ENCODE peak calls at places on chromosomes 2 and 18, in four cellular contexts. One of them, this sample, is unnamed.

GRCh38 chr2:235577404-235578330 is 83.8 kb downstream of the AGAP1 start:
- DNase-seq in tibial artery: no peak
- DNase-seq in lower leg skin: no peak
- DNase-seq in cardiac muscle cell: no peak
- DNase-seq in this sample: no peak

GRCh38 chr2:43898958-43899346 is 60.2 kb downstream of the ABCG8 start:
- DNase-seq in cardiac muscle cell: no peak
- DNase-seq in lower leg skin: no peak
- DNase-seq in tibial artery: no peak
- DNase-seq in this sample: no peak

GRCh38 chr18:77132369-77133050 is at the start of gene MBP:
- DNase-seq in tibial artery: no peak
- DNase-seq in cardiac muscle cell: peak
- DNase-seq in lower leg skin: peak
- DNase-seq in this sample: no peak

GRCh38 chr2:189698020-189698887 is 23.8 kb downstream of the ANKAR start:
- DNase-seq in cardiac muscle cell: peak
- DNase-seq in lower leg skin: peak
- DNase-seq in tibial artery: peak
- DNase-seq in this sample: no peak

GRCh38 chr2:232386740-232387450 is 8.3 kb downstream of the ALPP start:
- DNase-seq in cardiac muscle cell: peak
- DNase-seq in lower leg skin: no peak
- DNase-seq in tibial artery: no peak
- DNase-seq in this sample: no peak

GRCh38 chr2:20196053-20196880 is 28.7 kb downstream of the SDC1 start:
- DNase-seq in tibial artery: no peak
- DNase-seq in lower leg skin: no peak
- DNase-seq in cardiac muscle cell: no peak
- DNase-seq in this sample: no peak

GRCh38 chr2:9191044-9191481 is 15.5 kb upstream of the ASAP2 start:
- DNase-seq in tibial artery: peak
- DNase-seq in lower leg skin: peak
- DNase-seq in cardiac muscle cell: peak
- DNase-seq in this sample: no peak

GRCh38 chr2:168584934-168585333 is 128.9 kb downstream of the CERS6 start:
- DNase-seq in cardiac muscle cell: no peak
- DNase-seq in tibial artery: no peak
- DNase-seq in lower leg skin: no peak
- DNase-seq in this sample: no peak

GRCh38 chr2:241666627-241667400 is 19.8 kb downstream of the DTYMK start:
- DNase-seq in lower leg skin: no peak
- DNase-seq in cardiac muscle cell: peak
- DNase-seq in tibial artery: no peak
- DNase-seq in this sample: no peak

GRCh38 chr18:23924813-23925212 is 89.7 kb upstream of the TTC39C start:
- DNase-seq in tibial artery: no peak
- DNase-seq in lower leg skin: no peak
- DNase-seq in cardiac muscle cell: no peak
- DNase-seq in this sample: no peak

GRCh38 chr2:196598846-196599245 is 40.7 kb upstream of the CCDC150 start:
- DNase-seq in tibial artery: no peak
- DNase-seq in cardiac muscle cell: no peak
- DNase-seq in lower leg skin: no peak
- DNase-seq in this sample: no peak

GRCh38 chr2:95292623-95293260 is 4.4 kb upstream of the KCNIP3 start:
- DNase-seq in cardiac muscle cell: no peak
- DNase-seq in lower leg skin: no peak
- DNase-seq in tibial artery: no peak
- DNase-seq in this sample: no peak

GRCh38 chr2:121999273-121999672 is 243.8 kb downstream of the TSN start:
- DNase-seq in tibial artery: no peak
- DNase-seq in lower leg skin: no peak
- DNase-seq in cardiac muscle cell: no peak
- DNase-seq in this sample: no peak

GRCh38 chr18:36217348-36217747 is 30.1 kb downstream of the MOCOS start:
- DNase-seq in lower leg skin: no peak
- DNase-seq in tibial artery: no peak
- DNase-seq in cardiac muscle cell: no peak
- DNase-seq in this sample: no peak

GRCh38 chr18:50158866-50159653 is 35.9 kb downstream of the MYO5B start:
- DNase-seq in lower leg skin: no peak
- DNase-seq in tibial artery: no peak
- DNase-seq in cardiac muscle cell: no peak
- DNase-seq in this sample: no peak

GRCh38 chr2:176653856-176654443 is 384.7 kb downstream of the MTX2 start:
- DNase-seq in tibial artery: peak
- DNase-seq in cardiac muscle cell: peak
- DNase-seq in lower leg skin: peak
- DNase-seq in this sample: peak

GRCh38 chr2:69385443-69386151 is 1.4 kb downstream of the GFPT1 start:
- DNase-seq in lower leg skin: no peak
- DNase-seq in tibial artery: no peak
- DNase-seq in cardiac muscle cell: no peak
- DNase-seq in this sample: no peak

GRCh38 chr2:64328415-64328722 is 125.6 kb upstream of the LGALSL start:
- DNase-seq in cardiac muscle cell: peak
- DNase-seq in lower leg skin: no peak
- DNase-seq in tibial artery: no peak
- DNase-seq in this sample: no peak

GRCh38 chr2:10762651-10763460 is 41.4 kb downstream of the ATP6V1C2 start:
- DNase-seq in lower leg skin: no peak
- DNase-seq in tibial artery: no peak
- DNase-seq in cardiac muscle cell: peak
- DNase-seq in this sample: no peak

GRCh38 chr2:64654993-64655666 is 1.4 kb upstream of the SERTAD2 start:
- DNase-seq in lower leg skin: no peak
- DNase-seq in tibial artery: no peak
- DNase-seq in cardiac muscle cell: no peak
- DNase-seq in this sample: no peak

GRCh38 chr18:48639772-48640432 is 101.1 kb downstream of the CTIF start:
- DNase-seq in tibial artery: no peak
- DNase-seq in cardiac muscle cell: no peak
- DNase-seq in lower leg skin: no peak
- DNase-seq in this sample: no peak
- TF ChIP-seq CTCF in tibial artery: peak
- TF ChIP-seq CTCF in cardiac muscle cell: peak
- TF ChIP-seq CTCF in lower leg skin: no peak
- TF ChIP-seq CTCF in this sample: no peak

GRCh38 chr2:127703282-127703681 is 2.0 kb downstream of the SFT2D3 start:
- DNase-seq in cardiac muscle cell: no peak
- DNase-seq in tibial artery: no peak
- DNase-seq in lower leg skin: no peak
- DNase-seq in this sample: no peak

GRCh38 chr2:127702395-127703009 is 1.2 kb downstream of the SFT2D3 start:
- DNase-seq in tibial artery: no peak
- DNase-seq in lower leg skin: no peak
- DNase-seq in cardiac muscle cell: no peak
- DNase-seq in this sample: no peak

GRCh38 chr2:127701651-127702394 is 526 bp downstream of the SFT2D3 start:
- DNase-seq in tibial artery: peak
- DNase-seq in lower leg skin: peak
- DNase-seq in cardiac muscle cell: peak
- DNase-seq in this sample: no peak

GRCh38 chr2:127700527-127701192 is 637 bp upstream of the SFT2D3 start:
- DNase-seq in cardiac muscle cell: no peak
- DNase-seq in tibial artery: peak
- DNase-seq in lower leg skin: peak
- DNase-seq in this sample: peak

GRCh38 chr2:127701193-127701650 is at the start of gene SFT2D3:
- DNase-seq in lower leg skin: peak
- DNase-seq in tibial artery: peak
- DNase-seq in cardiac muscle cell: peak
- DNase-seq in this sample: peak
- TF ChIP-seq CTCF in lower leg skin: no peak
- TF ChIP-seq CTCF in tibial artery: no peak
- TF ChIP-seq CTCF in cardiac muscle cell: no peak
- TF ChIP-seq CTCF in this sample: no peak

DNA sequence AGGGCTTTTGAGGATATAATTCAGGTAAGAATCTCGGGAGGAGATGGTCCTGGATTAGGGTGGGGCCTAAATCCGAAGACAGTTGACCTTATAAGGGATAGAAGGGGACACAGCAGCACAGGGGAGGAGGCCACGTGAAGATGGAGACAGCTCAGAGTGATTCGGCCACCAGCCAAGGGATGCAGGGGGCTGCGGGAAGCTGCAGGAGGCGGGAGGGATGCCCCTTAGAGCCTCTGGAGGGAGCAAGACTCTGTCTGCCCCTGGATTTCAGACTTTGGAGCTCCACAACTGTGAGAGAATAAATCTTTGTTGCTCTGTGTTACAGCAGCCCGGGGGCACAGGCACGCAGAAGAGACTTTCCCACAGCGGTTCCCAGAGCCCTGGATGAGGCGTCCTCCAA is 143.7 kb downstream of the ASB1 start:
- DNase-seq in tibial artery: no peak
- DNase-seq in cardiac muscle cell: no peak
- DNase-seq in lower leg skin: no peak
- DNase-seq in this sample: no peak
- TF ChIP-seq CTCF in tibial artery: no peak
- TF ChIP-seq CTCF in cardiac muscle cell: no peak
- TF ChIP-seq CTCF in lower leg skin: no peak
- TF ChIP-seq CTCF in this sample: no peak

GRCh38 chr18:11676386-11676785 is 12.7 kb upstream of the GNAL start:
- DNase-seq in tibial artery: no peak
- DNase-seq in lower leg skin: no peak
- DNase-seq in cardiac muscle cell: no peak
- DNase-seq in this sample: no peak
- TF ChIP-seq CTCF in tibial artery: no peak
- TF ChIP-seq CTCF in lower leg skin: no peak
- TF ChIP-seq CTCF in cardiac muscle cell: no peak
- TF ChIP-seq CTCF in this sample: no peak

GRCh38 chr2:233402346-233402745 is 48.1 kb downstream of the DGKD start:
- DNase-seq in lower leg skin: no peak
- DNase-seq in tibial artery: no peak
- DNase-seq in cardiac muscle cell: no peak
- DNase-seq in this sample: no peak

GRCh38 chr2:233400961-233401360 is 46.7 kb downstream of the DGKD start:
- DNase-seq in lower leg skin: no peak
- DNase-seq in cardiac muscle cell: no peak
- DNase-seq in tibial artery: no peak
- DNase-seq in this sample: no peak

GRCh38 chr2:233406865-233407264 is 52.6 kb downstream of the DGKD start:
- DNase-seq in tibial artery: no peak
- DNase-seq in cardiac muscle cell: no peak
- DNase-seq in lower leg skin: no peak
- DNase-seq in this sample: no peak

GRCh38 chr2:233402774-233403173 is 48.5 kb downstream of the DGKD start:
- DNase-seq in tibial artery: no peak
- DNase-seq in lower leg skin: no peak
- DNase-seq in cardiac muscle cell: no peak
- DNase-seq in this sample: no peak

DNA sequence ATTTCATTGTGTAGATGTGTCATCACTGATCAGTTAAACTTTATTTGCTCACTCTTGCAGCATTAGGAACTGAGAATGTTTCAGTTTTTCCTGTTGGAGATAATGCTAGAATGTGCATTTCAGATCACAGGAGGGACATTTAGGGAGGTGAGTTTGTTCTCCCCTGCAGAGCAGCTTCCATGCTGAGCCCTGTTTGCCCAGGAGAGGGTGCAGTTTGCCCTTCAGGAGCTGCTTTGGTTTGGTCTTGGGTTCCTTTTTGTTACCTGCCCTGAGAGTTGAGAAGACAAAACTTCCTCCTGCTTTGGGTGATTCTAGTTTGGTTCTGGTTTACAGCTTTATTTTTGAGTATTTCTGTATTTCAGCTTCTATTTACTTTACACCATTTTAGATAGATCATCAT is 49.9 kb downstream of the DGKD start:
- DNase-seq in cardiac muscle cell: peak
- DNase-seq in lower leg skin: no peak
- DNase-seq in tibial artery: no peak
- DNase-seq in this sample: no peak
- TF ChIP-seq CTCF in cardiac muscle cell: peak
- TF ChIP-seq CTCF in lower leg skin: no peak
- TF ChIP-seq CTCF in tibial artery: peak
- TF ChIP-seq CTCF in this sample: no peak

GRCh38 chr2:201643216-201643651 is at the start of gene TMEM237:
- DNase-seq in tibial artery: peak
- DNase-seq in lower leg skin: peak
- DNase-seq in cardiac muscle cell: peak
- DNase-seq in this sample: no peak
- TF ChIP-seq CTCF in tibial artery: no peak
- TF ChIP-seq CTCF in lower leg skin: no peak
- TF ChIP-seq CTCF in cardiac muscle cell: no peak
- TF ChIP-seq CTCF in this sample: no peak

GRCh38 chr2:203097735-203098134 is 83.1 kb downstream of the NBEAL1 start:
- DNase-seq in tibial artery: no peak
- DNase-seq in lower leg skin: no peak
- DNase-seq in cardiac muscle cell: no peak
- DNase-seq in this sample: no peak
- TF ChIP-seq CTCF in tibial artery: peak
- TF ChIP-seq CTCF in lower leg skin: no peak
- TF ChIP-seq CTCF in cardiac muscle cell: peak
- TF ChIP-seq CTCF in this sample: no peak

DNA sequence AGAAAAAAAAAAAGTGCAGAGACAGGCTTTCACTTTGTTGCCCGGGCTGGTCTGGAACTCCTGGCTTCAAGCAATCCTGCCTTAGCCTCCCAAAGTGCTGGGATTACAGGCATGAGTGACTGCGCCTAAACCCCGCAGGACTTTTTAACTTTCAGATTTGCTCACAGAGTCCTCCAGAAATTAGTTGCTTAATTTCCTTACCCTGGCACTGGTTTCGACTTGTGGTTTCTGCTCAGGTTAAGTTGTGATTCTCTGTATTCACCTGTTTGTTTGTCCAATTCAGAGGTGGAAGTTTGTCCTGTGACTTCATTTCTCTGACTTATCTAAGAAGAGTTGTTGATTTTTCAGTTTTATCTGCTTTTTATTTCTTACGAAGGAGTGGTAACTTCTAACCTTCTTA is 238.1 kb downstream of the TMEM182 start:
- DNase-seq in tibial artery: no peak
- DNase-seq in lower leg skin: no peak
- DNase-seq in cardiac muscle cell: no peak
- DNase-seq in this sample: no peak
- TF ChIP-seq CTCF in tibial artery: no peak
- TF ChIP-seq CTCF in lower leg skin: no peak
- TF ChIP-seq CTCF in cardiac muscle cell: no peak
- TF ChIP-seq CTCF in this sample: no peak